ENCODE peak calls at places on chromosomes 4 and X, in nine cellular contexts. Z, T, D, N, S, E, O, C and A are unnamed samples.

GRCh38 chrX:72716766-72717165 is 2.7 kb upstream of the PHKA1 start:
- DNase-seq in C (no peak), S (no peak), Z (no peak), T (no peak), O (no peak), E (no peak), D (no peak), N (peak; percentile 50), A (no peak)

GRCh38 chr4:1250921-1251772 is 2.2 kb upstream of the CTBP1 start:
- DNase-seq in E (no peak), D (peak; percentile 38), O (no peak), Z (no peak), N (peak; percentile 46), S (no peak), C (no peak), T (no peak), A (no peak)

GRCh38 chr4:117898496-117898895 is 135.8 kb upstream of the NDST3 start:
- DNase-seq in Z (no peak), C (no peak), D (no peak), O (no peak), T (peak; percentile 76), S (no peak), E (no peak), N (no peak), A (no peak)

GRCh38 chrX:101191217-101191750 is 28.3 kb upstream of the DRP2 start:
- DNase-seq in O (peak; percentile 34), C (no peak), E (peak; percentile 81), T (no peak), S (no peak), D (peak; percentile 60), N (no peak), Z (peak; percentile 25), A (no peak)

GRCh38 chr4:37475087-37475486 is 211.1 kb downstream of the RELL1 start:
- DNase-seq in O (no peak), E (no peak), Z (no peak), S (no peak), D (no peak), T (no peak), C (no peak), N (no peak), A (no peak)

GRCh38 chr4:80138556-80139538 is 58.5 kb upstream of the PRDM8 start:
- DNase-seq in S (no peak), D (no peak), Z (peak; percentile 4), N (peak; percentile 17), C (no peak), O (no peak), E (no peak), T (peak; percentile 56), A (peak; percentile 37)

GRCh38 chrX:115988825-115989224 is 181.7 kb upstream of the AGTR2 start:
- DNase-seq in N (no peak), D (no peak), C (no peak), T (no peak), O (no peak), Z (peak; percentile 15), S (no peak), E (no peak), A (no peak)

GRCh38 chr4:152032722-152033131 is 271.9 kb upstream of the GATB start:
- DNase-seq in S (no peak), O (no peak), N (no peak), E (peak; percentile 7), T (no peak), D (no peak), Z (no peak), C (no peak), A (peak; percentile 88)

GRCh38 chr4:117400039-117400835 is 314.9 kb upstream of the TRAM1L1 start:
- DNase-seq in E (no peak), Z (no peak), O (no peak), S (no peak), D (no peak), C (no peak), N (no peak), T (peak; percentile 61), A (peak; percentile 4)

GRCh38 chr4:149845643-149846208 is 30.1 kb upstream of the IQCM start:
- DNase-seq in N (no peak), Z (no peak), E (no peak), S (no peak), D (no peak), O (no peak), T (peak; percentile 42), C (no peak), A (no peak)

GRCh38 chr4:85318415-85318814 is 156.5 kb upstream of the ARHGAP24 start:
- DNase-seq in T (peak; percentile 41), E (no peak), Z (no peak), C (no peak), O (no peak), D (no peak), S (no peak), N (no peak), A (no peak)

GRCh38 chr4:4995103-4995761 is 24.0 kb downstream of the CYTL1 start:
- DNase-seq in C (peak; percentile 62), S (peak; percentile 73), E (peak; percentile 95), Z (peak; percentile 79), T (peak; percentile 79), O (peak; percentile 85), D (peak; percentile 78), N (peak; percentile 81), A (peak; percentile 40)

GRCh38 chr4:78622253-78622979 is 70.8 kb downstream of the ANXA3 start:
- DNase-seq in T (no peak), S (no peak), N (no peak), E (peak; percentile 65), Z (no peak), C (no peak), O (no peak), D (no peak), A (peak; percentile 58)

GRCh38 chr4:4694296-4694772 is 152.5 kb upstream of the STX18 start:
- DNase-seq in C (no peak), S (no peak), T (peak; percentile 41), O (no peak), Z (no peak), E (peak; percentile 86), N (no peak), D (peak; percentile 75), A (peak; percentile 32)

GRCh38 chr4:25088342-25088952 is 57.7 kb upstream of the LGI2 start:
- DNase-seq in S (no peak), Z (peak; percentile 33), C (no peak), D (peak; percentile 41), O (peak; percentile 46), E (no peak), N (no peak), T (no peak), A (peak; percentile 2)

GRCh38 chr4:22408474-22408873 is 107.4 kb downstream of the ADGRA3 start:
- DNase-seq in C (no peak), E (no peak), N (no peak), O (no peak), D (no peak), T (no peak), S (no peak), Z (no peak), A (no peak)

GRCh38 chr4:165096776-165097175 is 15.9 kb downstream of the TMEM192 start:
- DNase-seq in D (no peak), O (no peak), N (no peak), E (no peak), S (no peak), C (peak; percentile 28), T (peak; percentile 17), Z (peak; percentile 41), A (peak; percentile 21)

DNA sequence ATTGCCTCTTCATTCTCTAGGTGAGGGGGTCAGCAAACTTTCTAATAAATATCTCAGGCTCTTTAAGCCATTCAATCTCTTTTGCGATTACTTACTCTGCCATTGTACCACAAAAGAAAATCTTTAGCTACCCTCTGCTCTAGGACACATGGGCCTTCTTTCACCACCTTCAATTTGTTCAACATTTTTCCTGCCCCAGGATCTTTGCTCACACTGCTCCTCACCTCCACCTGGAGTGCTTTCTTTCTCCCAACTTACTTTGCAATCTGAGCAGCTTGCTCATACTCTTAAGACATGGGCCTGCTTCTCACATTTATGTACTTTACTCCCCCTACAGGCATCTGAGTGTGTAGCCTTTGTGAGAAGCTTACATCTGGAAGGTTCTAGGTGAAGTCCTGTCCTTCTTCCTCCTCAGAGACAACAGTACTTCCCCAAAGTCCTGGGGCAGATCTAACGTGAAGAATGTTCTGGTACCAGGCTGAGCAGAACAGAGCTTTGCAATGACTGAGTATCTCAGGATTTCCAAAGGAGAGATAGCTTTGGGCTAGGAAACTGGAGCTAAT is 55.0 kb upstream of the PRDM5 start:
- DNase-seq in Z (peak; percentile 40), D (no peak), T (peak; percentile 57), S (peak; percentile 7), N (no peak), O (no peak), E (peak; percentile 57), C (no peak), A (peak; percentile 64)
- TF ChIP-seq CTCF in Z (peak; percentile 55), D (no peak), T (peak; percentile 38), S (no peak), N (peak; percentile 25), O (peak; percentile 40), E (peak; percentile 72), C (peak; percentile 50), A (peak; percentile 74)

GRCh38 chr4:181443003-181443402 is 800.2 kb upstream of the TENM3 start:
- DNase-seq in E (no peak), O (no peak), D (no peak), N (no peak), C (no peak), T (no peak), Z (peak; percentile 17), S (no peak), A (no peak)

GRCh38 chr4:181432347-181432746 is 810.9 kb upstream of the TENM3 start:
- DNase-seq in C (no peak), T (no peak), O (peak; percentile 38), S (no peak), D (no peak), E (peak; percentile 71), N (no peak), Z (no peak), A (no peak)

DNA sequence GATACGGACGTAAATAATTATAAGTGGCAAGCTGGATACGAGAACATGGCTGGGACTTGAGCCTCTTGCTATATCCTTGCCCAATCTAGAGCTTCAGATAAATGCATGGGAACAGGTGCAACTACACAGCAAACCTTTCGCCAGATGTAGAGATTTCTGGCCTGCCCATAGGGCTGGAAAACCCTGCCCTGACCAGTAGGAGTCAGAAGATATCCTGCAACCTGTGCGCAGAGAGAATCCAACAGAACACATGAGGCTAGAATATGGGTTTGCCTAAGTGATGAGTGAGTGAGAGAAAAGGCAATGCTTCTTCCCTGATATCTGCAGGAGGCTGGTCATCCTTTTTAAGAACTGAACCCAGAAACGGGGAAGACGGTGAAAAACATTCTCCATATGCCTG is 805.3 kb upstream of the TENM3 start:
- DNase-seq in Z (no peak), S (no peak), T (no peak), O (no peak), N (no peak), D (no peak), E (no peak), C (no peak), A (no peak)
- TF ChIP-seq CTCF in Z (no peak), S (no peak), T (no peak), O (no peak), N (no peak), D (no peak), E (peak; percentile 43), C (no peak), A (no peak)

GRCh38 chr4:31237242-31237641 is 517.1 kb downstream of the PCDH7 start:
- DNase-seq in T (peak; percentile 38), E (no peak), S (no peak), Z (no peak), N (no peak), O (no peak), C (no peak), D (no peak), A (no peak)
- TF ChIP-seq CTCF in T (no peak), E (no peak), S (no peak), Z (no peak), N (no peak), O (no peak), C (no peak), D (no peak), A (no peak)

GRCh38 chrX:47200385-47201150 is 6.9 kb downstream of the UBA1 start:
- DNase-seq in T (peak; percentile 51), S (peak; percentile 24), Z (no peak), O (no peak), C (no peak), D (no peak), N (peak; percentile 75), E (peak; percentile 76), A (peak; percentile 33)
- TF ChIP-seq CTCF in T (peak; percentile 28), S (peak; percentile 23), Z (no peak), O (no peak), C (no peak), D (no peak), N (peak; percentile 31), E (peak; percentile 58), A (peak; percentile 24)